ENCODE peak calls at places on chromosomes 7 and 10, in four cellular contexts. M is foreskin fibroblast, Y is tibial nerve, B is endothelial cell. J is an unnamed sample.

GRCh38 chr10:8402469-8403074 is 348.1 kb downstream of the GATA3 start:
- DNase-seq in M (no peak), Y (no peak), B (no peak), J (no peak)

GRCh38 chr7:105376901-105377533 is 11.7 kb downstream of the SRPK2 start:
- DNase-seq in M (no peak), Y (no peak), B (no peak), J (no peak)

GRCh38 chr7:84027678-84028077 is 166.9 kb downstream of the SEMA3A start:
- DNase-seq in M (no peak), Y (no peak), B (no peak), J (no peak)

GRCh38 chr7:50534690-50535290 is 30.4 kb downstream of the DDC start:
- DNase-seq in M (peak; percentile 96), Y (no peak), B (no peak), J (no peak)

GRCh38 chr10:61623101-61623500 is 39.6 kb upstream of the CABCOCO1 start:
- DNase-seq in M (no peak), Y (no peak), B (no peak), J (no peak)

GRCh38 chr10:131555406-131555805 is 243.9 kb upstream of the TCERG1L start:
- DNase-seq in M (no peak), Y (no peak), B (no peak), J (no peak)

GRCh38 chr10:71771204-71771603 is 2.1 kb downstream of the VSIR start:
- DNase-seq in M (no peak), Y (no peak), B (no peak), J (peak; percentile 59)

GRCh38 chr10:13162013-13162364 is 631 bp downstream of the MCM10 start:
- DNase-seq in M (no peak), Y (no peak), B (peak; percentile 6), J (no peak)

GRCh38 chr7:131110294-131111080 is 217.2 kb upstream of the MKLN1 start:
- DNase-seq in M (no peak), Y (peak; percentile 17), B (no peak), J (no peak)

GRCh38 chr7:156474241-156474743 is 166.3 kb upstream of the RNF32 start:
- DNase-seq in M (peak; percentile 1), Y (no peak), B (no peak), J (no peak)

GRCh38 chr7:73937014-73937413 is 76.1 kb downstream of the TMEM270 start:
- DNase-seq in M (no peak), Y (no peak), B (no peak), J (no peak)

GRCh38 chr7:72490301-72490700 is 78.2 kb upstream of the CALN1 start:
- DNase-seq in M (no peak), Y (no peak), B (no peak), J (no peak)

GRCh38 chr10:79167537-79167936 is 98.8 kb downstream of the ZMIZ1 start:
- DNase-seq in M (no peak), Y (no peak), B (no peak), J (no peak)

GRCh38 chr10:109998513-109998912 is 9.3 kb upstream of the ADD3 start:
- DNase-seq in M (no peak), Y (no peak), B (no peak), J (no peak)

GRCh38 chr7:81857385-81857784 is 87.5 kb upstream of the HGF start:
- DNase-seq in M (peak; percentile 12), Y (no peak), B (no peak), J (no peak)

GRCh38 chr7:41029072-41029492 is 673.8 kb downstream of the INHBA start:
- DNase-seq in M (peak; percentile 99), Y (no peak), B (no peak), J (no peak)

GRCh38 chr10:123399276-123399839 is 245.2 kb downstream of the BUB3 start:
- DNase-seq in M (no peak), Y (no peak), B (no peak), J (no peak)

GRCh38 chr10:65194555-65194954 is 1673.4 kb downstream of the REEP3 start:
- DNase-seq in M (no peak), Y (no peak), B (no peak), J (no peak)

GRCh38 chr7:94069154-94069739 is 65.1 kb upstream of the BET1 start:
- DNase-seq in M (no peak), Y (no peak), B (no peak), J (no peak)

GRCh38 chr10:26728957-26729356 is 31.5 kb downstream of the PDSS1 start:
- DNase-seq in M (no peak), Y (no peak), B (no peak), J (no peak)

DNA sequence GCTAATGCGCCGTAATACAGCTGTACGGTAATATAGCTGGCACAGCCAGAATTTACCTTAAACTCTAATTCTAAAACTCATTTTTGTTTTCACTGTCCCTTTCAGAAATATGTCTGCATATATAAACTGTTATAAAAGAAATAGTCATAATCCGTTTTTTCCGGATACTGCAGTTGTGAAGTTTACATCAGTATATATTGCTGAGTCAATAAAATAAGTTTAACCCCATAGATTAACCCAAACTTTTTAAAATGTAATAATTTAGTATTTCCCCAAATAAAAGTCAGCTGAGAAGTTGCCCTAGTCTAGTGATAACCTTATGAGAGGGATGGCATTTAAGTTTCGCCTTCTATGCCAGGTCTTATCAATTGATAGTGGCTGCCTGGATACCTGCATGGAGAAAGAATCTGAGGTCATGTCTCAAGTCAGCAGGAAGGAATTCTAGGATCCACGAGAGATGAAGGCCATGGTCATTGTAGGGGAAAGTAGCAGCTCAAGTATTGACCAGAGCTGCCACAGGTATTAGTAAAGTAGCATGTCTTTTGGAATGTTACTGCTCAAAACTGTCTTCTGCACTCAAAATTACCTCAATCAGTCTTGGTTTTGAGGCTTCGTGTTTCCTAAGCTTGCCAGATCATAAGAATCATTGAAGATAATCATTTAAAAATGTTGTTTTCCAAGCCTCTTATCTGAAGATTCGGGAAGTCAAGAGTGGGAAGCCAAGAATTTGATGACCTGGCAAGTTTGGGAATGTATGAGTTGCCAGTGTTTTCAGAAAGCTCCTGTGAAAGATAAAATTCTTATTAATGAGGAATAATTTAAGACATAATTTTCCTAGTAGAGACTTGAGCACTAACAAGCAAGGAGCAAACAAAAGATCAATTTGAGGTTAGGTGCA is 10.8 kb downstream of the PRPS1L1 start:
- DNase-seq in M (no peak), Y (no peak), B (no peak), J (no peak)
- TF ChIP-seq CTCF in M (no peak), Y (no peak), B (no peak), J (no peak)

DNA sequence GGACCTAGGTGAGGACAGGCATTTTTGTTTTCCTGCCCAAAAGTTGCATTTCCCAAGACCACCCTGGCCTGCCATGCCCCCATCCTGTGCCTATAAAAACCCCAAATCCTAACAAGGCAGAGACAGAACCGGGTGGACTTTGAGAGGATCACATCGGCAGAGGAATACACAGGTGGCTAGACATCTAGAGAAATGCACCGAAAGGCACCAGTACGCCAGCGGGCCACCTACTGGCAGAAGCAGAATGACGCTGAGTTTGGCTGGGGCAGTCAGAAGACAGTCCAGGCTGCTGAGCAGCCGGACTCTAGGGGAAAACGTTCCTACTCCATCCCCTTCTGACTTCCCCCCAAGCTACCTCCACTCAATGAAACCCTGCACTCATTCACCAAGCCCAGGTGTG is 2.8 kb downstream of the AKR1C4 start:
- DNase-seq in M (no peak), Y (no peak), B (peak; percentile 4), J (no peak)
- TF ChIP-seq CTCF in M (no peak), Y (no peak), B (no peak), J (no peak)

DNA sequence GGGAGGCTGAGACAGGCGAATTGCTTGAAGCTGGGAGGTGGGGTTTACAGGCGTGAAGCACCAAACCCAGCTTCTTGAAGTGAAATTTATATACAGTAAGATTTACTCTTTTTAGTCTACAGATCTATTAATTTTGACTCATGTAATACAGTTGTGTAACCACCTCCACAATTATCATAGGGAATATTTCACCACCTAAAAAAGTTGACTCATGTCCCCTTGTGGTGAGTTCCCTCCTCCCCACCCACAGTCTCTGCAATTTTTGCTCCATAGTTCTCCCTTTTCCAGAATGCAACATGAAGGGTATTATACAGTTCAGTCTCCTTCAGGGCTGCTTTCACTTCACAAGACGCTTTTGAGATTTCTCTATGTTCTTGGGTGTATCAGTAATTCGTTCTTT is 156.8 kb downstream of the FAM107B start:
- DNase-seq in M (peak; percentile 40), Y (no peak), B (no peak), J (no peak)
- TF ChIP-seq CTCF in M (peak; percentile 18), Y (peak; percentile 12), B (no peak), J (no peak)

DNA sequence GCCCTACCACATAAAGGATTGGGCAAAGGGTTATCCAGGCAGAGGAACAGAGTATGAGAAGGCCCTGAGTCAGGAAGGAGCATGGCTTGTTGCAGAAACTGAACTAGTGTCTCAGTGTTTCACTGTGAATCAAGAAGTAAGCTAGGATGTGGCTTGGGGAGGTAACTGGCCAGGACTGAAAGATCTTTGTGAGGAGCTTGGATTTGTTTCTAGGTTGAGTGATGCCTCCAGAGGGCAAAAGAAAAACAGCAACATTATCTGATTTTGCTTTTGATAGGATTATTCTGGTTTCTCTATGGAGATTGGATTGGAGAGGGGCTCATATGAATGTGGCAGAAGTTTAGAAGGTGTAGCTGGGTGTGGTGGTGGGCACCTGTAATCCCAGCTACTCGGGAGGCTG is 137.9 kb upstream of the HDAC9 start:
- DNase-seq in M (no peak), Y (no peak), B (no peak), J (no peak)
- TF ChIP-seq CTCF in M (peak; percentile 18), Y (no peak), B (peak; percentile 52), J (peak; percentile 61)

GRCh38 chr10:34495938-34496337 is 319.2 kb downstream of the PARD3 start:
- DNase-seq in M (no peak), Y (no peak), B (no peak), J (no peak)
- TF ChIP-seq CTCF in M (no peak), Y (no peak), B (no peak), J (no peak)

DNA sequence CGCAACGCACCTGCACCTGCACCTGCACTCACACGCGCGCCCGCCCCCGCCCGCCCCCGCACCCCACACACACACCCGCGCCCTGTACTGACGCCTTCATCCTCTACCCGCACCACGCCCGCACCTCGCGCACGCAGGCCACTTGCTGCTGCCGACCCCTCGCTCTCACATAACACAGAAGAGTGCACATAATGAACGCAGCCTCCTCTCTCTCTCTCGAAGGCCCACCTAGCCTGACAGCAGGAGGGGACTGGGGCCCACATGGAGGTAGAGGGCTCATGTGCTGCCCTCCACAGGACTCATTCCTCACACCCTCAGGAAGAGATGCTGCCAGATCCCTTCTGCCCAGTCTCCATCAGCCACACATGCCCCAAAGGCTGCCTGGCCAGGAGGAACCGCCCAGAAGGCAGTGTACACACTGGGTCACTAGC is 432 bp upstream of the CAMK2B start:
- DNase-seq in M (no peak), Y (no peak), B (no peak), J (no peak)
- TF ChIP-seq CTCF in M (no peak), Y (no peak), B (no peak), J (peak; percentile 22)

GRCh38 chr7:36765605-36766004 is 41.3 kb upstream of the AOAH start:
- DNase-seq in M (no peak), Y (no peak), B (no peak), J (no peak)

GRCh38 chr7:36766451-36766850 is 42.2 kb upstream of the AOAH start:
- DNase-seq in M (no peak), Y (no peak), B (no peak), J (no peak)

GRCh38 chr7:36763084-36763807 is 39.0 kb upstream of the AOAH start:
- DNase-seq in M (no peak), Y (no peak), B (no peak), J (no peak)

GRCh38 chr7:36762394-36762793 is 38.1 kb upstream of the AOAH start:
- DNase-seq in M (no peak), Y (no peak), B (no peak), J (no peak)

DNA sequence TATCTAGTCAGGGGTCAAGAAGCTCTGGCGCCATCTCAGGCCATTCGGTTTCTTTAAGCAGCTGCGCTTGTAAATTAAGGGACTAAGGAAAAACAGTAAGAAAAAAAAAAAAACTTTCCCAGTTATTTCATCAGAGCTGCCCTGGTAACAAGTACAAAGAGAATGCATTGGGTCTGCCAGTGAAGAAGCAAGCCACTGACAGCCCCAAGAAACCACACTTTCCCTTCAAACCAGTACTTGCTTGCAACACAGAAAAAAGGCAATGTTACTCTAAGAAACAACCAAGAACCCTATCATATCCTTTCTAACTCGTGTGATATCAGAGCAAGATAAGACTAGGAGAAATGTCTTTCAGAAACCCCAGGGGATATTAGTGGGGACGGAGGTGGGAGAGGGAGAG is 40.6 kb upstream of the AOAH start:
- DNase-seq in M (no peak), Y (no peak), B (no peak), J (no peak)
- TF ChIP-seq CTCF in M (no peak), Y (no peak), B (no peak), J (no peak)

J was measured in chondrocyte.